ENCODE peak calls at places on chromosomes 7 and 10, in five cellular contexts. G, D, S, L and M are unnamed samples.

GRCh38 chr10:103582331-103583123 is 89.0 kb downstream of the NEURL1 start:
- DNase-seq in G (no peak), D (no peak), S (no peak), L (no peak), M (no peak)

GRCh38 chr7:8147760-8148463 is 114.1 kb downstream of the ICA1 start:
- DNase-seq in G (no peak), D (no peak), S (peak), L (no peak), M (no peak)

GRCh38 chr7:70694357-70694908 is 437.5 kb upstream of the GALNT17 start:
- DNase-seq in G (peak), D (no peak), S (peak), L (no peak), M (no peak)

GRCh38 chr10:87734987-87735827 is 75.5 kb downstream of the PAPSS2 start:
- DNase-seq in G (peak), D (no peak), S (peak), L (peak), M (no peak)

GRCh38 chr10:78869508-78870439 is 199.0 kb upstream of the ZMIZ1 start:
- DNase-seq in G (no peak), D (no peak), S (no peak), L (no peak), M (no peak)

GRCh38 chr7:13989944-13990295 is 454 bp upstream of the ETV1 start:
- DNase-seq in G (no peak), D (no peak), S (peak), L (no peak), M (no peak)

GRCh38 chr10:126734015-126734414 is 63.5 kb upstream of the C10orf90 start:
- DNase-seq in G (no peak), D (no peak), S (no peak), L (no peak), M (no peak)

GRCh38 chr7:92910076-92910475 is 73.7 kb upstream of the CDK6 start:
- DNase-seq in G (no peak), D (no peak), S (no peak), L (no peak), M (no peak)

GRCh38 chr10:86305521-86305920 is 61.1 kb downstream of the GRID1 start:
- DNase-seq in G (no peak), D (no peak), S (no peak), L (no peak), M (no peak)

GRCh38 chr10:132076578-132077081 is 10.9 kb downstream of the JAKMIP3 start:
- DNase-seq in G (no peak), D (no peak), S (no peak), L (no peak), M (no peak)

GRCh38 chr10:5692476-5693358 is 8.1 kb downstream of the TASOR2 start:
- DNase-seq in G (no peak), D (peak), S (no peak), L (peak), M (no peak)

GRCh38 chr10:22958338-22958737 is 30.5 kb downstream of the ARMC3 start:
- DNase-seq in G (no peak), D (no peak), S (no peak), L (no peak), M (no peak)

GRCh38 chr7:129845972-129846327 is 106.8 kb downstream of the UBE2H start:
- DNase-seq in G (no peak), D (no peak), S (no peak), L (no peak), M (no peak)

GRCh38 chr7:129556607-129557120 is 54.3 kb downstream of the SMKR1 start:
- DNase-seq in G (no peak), D (no peak), S (no peak), L (no peak), M (no peak)

GRCh38 chr7:45259966-45260646 is 102.5 kb downstream of the RAMP3 start:
- DNase-seq in G (no peak), D (peak), S (no peak), L (peak), M (no peak)

GRCh38 chr7:128357366-128357662 is 4.2 kb downstream of the PRRT4 start:
- DNase-seq in G (no peak), D (no peak), S (no peak), L (no peak), M (no peak)

GRCh38 chr10:128318868-128319267 is 192.6 kb upstream of the MKI67 start:
- DNase-seq in G (no peak), D (no peak), S (peak), L (no peak), M (no peak)

GRCh38 chr10:126722726-126723125 is 52.2 kb upstream of the C10orf90 start:
- DNase-seq in G (no peak), D (no peak), S (no peak), L (no peak), M (no peak)

GRCh38 chr7:13034693-13035092 is 347.3 kb downstream of the ARL4A start:
- DNase-seq in G (no peak), D (no peak), S (no peak), L (no peak), M (no peak)

GRCh38 chr10:58513189-58514101 is 773 bp downstream of the BICC1 start:
- DNase-seq in G (no peak), D (no peak), S (no peak), L (peak), M (no peak)

GRCh38 chr10:63664341-63664885 is 143.2 kb downstream of the REEP3 start:
- DNase-seq in G (no peak), D (no peak), S (peak), L (no peak), M (no peak)

GRCh38 chr7:84207620-84208019 is 13.0 kb upstream of the SEMA3A start:
- DNase-seq in G (no peak), D (no peak), S (no peak), L (no peak), M (no peak)

GRCh38 chr7:94423116-94423515 is 28.4 kb downstream of the COL1A2 start:
- DNase-seq in G (no peak), D (no peak), S (no peak), L (no peak), M (no peak)

GRCh38 chr7:74343281-74344127 is 54.3 kb downstream of the CLIP2 start:
- DNase-seq in G (no peak), D (no peak), S (no peak), L (no peak), M (no peak)

GRCh38 chr7:105800849-105801534 is 75.4 kb downstream of the ATXN7L1 start:
- DNase-seq in G (no peak), D (no peak), S (no peak), L (no peak), M (no peak)

GRCh38 chr7:38027884-38028455 is 107.5 kb downstream of the EPDR1 start:
- DNase-seq in G (no peak), D (no peak), S (no peak), L (no peak), M (no peak)